ENCODE peak calls at places on chromosomes 5 and 9, in five cellular contexts. G, C, E, F and I are unnamed samples.

GRCh38 chr5:54743997-54744788 is 226.6 kb downstream of the SNX18 start:
- DNase-seq in G (no peak), C (peak; percentile 38), E (peak; percentile 87), F (no peak), I (no peak)

GRCh38 chr5:56269216-56269927 is 36.2 kb upstream of the ANKRD55 start:
- DNase-seq in G (peak; percentile 37), C (peak; percentile 76), E (peak; percentile 54), F (peak; percentile 49), I (peak; percentile 47)

GRCh38 chr9:1969898-1970297 is 45.2 kb upstream of the SMARCA2 start:
- DNase-seq in G (no peak), C (no peak), E (no peak), F (no peak), I (no peak)

GRCh38 chr5:44536650-44537260 is 147.5 kb upstream of the FGF10 start:
- DNase-seq in G (peak; percentile 39), C (peak; percentile 72), E (peak; percentile 25), F (peak; percentile 35), I (peak; percentile 38)

GRCh38 chr5:178201221-178201926 is 3.0 kb upstream of the HNRNPAB start:
- DNase-seq in G (no peak), C (no peak), E (no peak), F (no peak), I (peak; percentile 1)

GRCh38 chr9:95067888-95068287 is 249.6 kb downstream of the FANCC start:
- DNase-seq in G (no peak), C (no peak), E (no peak), F (no peak), I (no peak)

GRCh38 chr5:122408592-122409219 is 96.7 kb downstream of the SNCAIP start:
- DNase-seq in G (no peak), C (no peak), E (no peak), F (no peak), I (no peak)

GRCh38 chr9:120032639-120033038 is 547.3 kb downstream of the CDK5RAP2 start:
- DNase-seq in G (peak; percentile 52), C (peak; percentile 48), E (peak; percentile 4), F (peak; percentile 42), I (peak; percentile 36)

GRCh38 chr9:91810286-91810905 is 139.6 kb downstream of the ROR2 start:
- DNase-seq in G (no peak), C (no peak), E (no peak), F (no peak), I (no peak)

GRCh38 chr9:83932001-83932400 is 10.8 kb upstream of the KIF27 start:
- DNase-seq in G (no peak), C (no peak), E (no peak), F (no peak), I (no peak)

GRCh38 chr9:3099601-3100000 is 255.7 kb upstream of the PUM3 start:
- DNase-seq in G (no peak), C (no peak), E (no peak), F (no peak), I (no peak)

GRCh38 chr9:10127867-10128266 is 484.9 kb downstream of the PTPRD start:
- DNase-seq in G (no peak), C (no peak), E (no peak), F (no peak), I (no peak)

GRCh38 chr5:76500633-76501393 is 97.7 kb downstream of the IQGAP2 start:
- DNase-seq in G (no peak), C (no peak), E (no peak), F (no peak), I (no peak)

GRCh38 chr9:111300140-111300735 is 29.8 kb downstream of the OR2K2 start:
- DNase-seq in G (no peak), C (peak; percentile 42), E (no peak), F (no peak), I (no peak)

GRCh38 chr9:108486791-108487190 is 369.0 kb downstream of the ACTL7B start:
- DNase-seq in G (no peak), C (no peak), E (no peak), F (no peak), I (no peak)

GRCh38 chr9:16406536-16407225 is 463.8 kb downstream of the BNC2 start:
- DNase-seq in G (no peak), C (no peak), E (no peak), F (no peak), I (no peak)

GRCh38 chr9:72489986-72490385 is 31.4 kb upstream of the TMC1 start:
- DNase-seq in G (no peak), C (no peak), E (no peak), F (no peak), I (no peak)